ENCODE peak calls at places on chromosome 5, in seven cellular contexts. One of them, this sample, is unnamed. For H3K4me1, the result is how much of the 10 kb centered on the place peaks cover.

GRCh38 chr5:100762163-100762562 is 140.9 kb downstream of the ST8SIA4 start:
- DNase-seq in trophoblast cell: no peak
- DNase-seq in H1: no peak
- DNase-seq in H9: no peak
- DNase-seq in mesenchymal stem cell: peak
- DNase-seq in IMR-90: peak
- DNase-seq in mesendoderm: peak
- DNase-seq in this sample: no peak

GRCh38 chr5:4411664-4412063 is 728.5 kb upstream of the ADAMTS16 start:
- DNase-seq in H1: no peak
- DNase-seq in trophoblast cell: no peak
- DNase-seq in mesenchymal stem cell: no peak
- DNase-seq in mesendoderm: peak
- DNase-seq in IMR-90: no peak
- DNase-seq in H9: no peak
- DNase-seq in this sample: no peak

GRCh38 chr5:132261881-132262845 is 4.7 kb downstream of the PDLIM4 start:
- DNase-seq in mesendoderm: no peak
- DNase-seq in H9: peak
- DNase-seq in H1: no peak
- DNase-seq in mesenchymal stem cell: no peak
- DNase-seq in IMR-90: no peak
- DNase-seq in trophoblast cell: peak
- DNase-seq in this sample: no peak

GRCh38 chr5:132388244-132389050 is 18.9 kb downstream of the SLC22A5 start:
- DNase-seq in H1: no peak
- DNase-seq in mesendoderm: no peak
- DNase-seq in mesenchymal stem cell: peak
- DNase-seq in IMR-90: peak
- DNase-seq in trophoblast cell: peak
- DNase-seq in H9: no peak
- DNase-seq in this sample: no peak

GRCh38 chr5:132760043-132760420 is 12.8 kb downstream of the CCNI2 start:
- DNase-seq in IMR-90: no peak
- DNase-seq in H1: no peak
- DNase-seq in trophoblast cell: no peak
- DNase-seq in H9: no peak
- DNase-seq in mesenchymal stem cell: no peak
- DNase-seq in mesendoderm: no peak
- DNase-seq in this sample: no peak

GRCh38 chr5:123156577-123157296 is 67.7 kb downstream of the PRDM6 start:
- DNase-seq in H1: no peak
- DNase-seq in H9: no peak
- DNase-seq in trophoblast cell: no peak
- DNase-seq in mesendoderm: no peak
- DNase-seq in IMR-90: peak
- DNase-seq in mesenchymal stem cell: peak
- DNase-seq in this sample: no peak

GRCh38 chr5:39498247-39498952 is 73.6 kb upstream of the DAB2 start:
- DNase-seq in mesenchymal stem cell: peak
- DNase-seq in H1: no peak
- DNase-seq in trophoblast cell: no peak
- DNase-seq in IMR-90: peak
- DNase-seq in mesendoderm: no peak
- DNase-seq in H9: no peak
- DNase-seq in this sample: no peak

GRCh38 chr5:89080467-89081116 is 197.6 kb upstream of the MEF2C start:
- DNase-seq in H9: no peak
- DNase-seq in trophoblast cell: no peak
- DNase-seq in H1: no peak
- DNase-seq in IMR-90: no peak
- DNase-seq in mesenchymal stem cell: no peak
- DNase-seq in mesendoderm: no peak
- DNase-seq in this sample: no peak

GRCh38 chr5:75331095-75332090 is 5.6 kb upstream of the HMGCR start:
- DNase-seq in mesendoderm: no peak
- DNase-seq in H9: no peak
- DNase-seq in mesenchymal stem cell: no peak
- DNase-seq in IMR-90: no peak
- DNase-seq in H1: no peak
- DNase-seq in trophoblast cell: no peak
- DNase-seq in this sample: no peak

GRCh38 chr5:78540335-78541057 is 108.1 kb downstream of the LHFPL2 start:
- DNase-seq in H9: no peak
- DNase-seq in IMR-90: no peak
- DNase-seq in mesenchymal stem cell: no peak
- DNase-seq in mesendoderm: no peak
- DNase-seq in H1: no peak
- DNase-seq in trophoblast cell: no peak
- DNase-seq in this sample: no peak

GRCh38 chr5:171521219-171521633 is 101.8 kb downstream of the FGF18 start:
- DNase-seq in mesendoderm: peak
- DNase-seq in H9: peak
- DNase-seq in IMR-90: peak
- DNase-seq in mesenchymal stem cell: peak
- DNase-seq in trophoblast cell: peak
- DNase-seq in H1: no peak
- DNase-seq in this sample: no peak

GRCh38 chr5:151683936-151684586 is 2.7 kb downstream of the SPARC start:
- DNase-seq in H9: no peak
- DNase-seq in trophoblast cell: no peak
- DNase-seq in mesenchymal stem cell: peak
- DNase-seq in IMR-90: no peak
- DNase-seq in mesendoderm: no peak
- DNase-seq in H1: no peak
- DNase-seq in this sample: no peak

GRCh38 chr5:126454081-126454480 is 30.9 kb downstream of the GRAMD2B start:
- DNase-seq in trophoblast cell: no peak
- DNase-seq in H9: no peak
- DNase-seq in mesenchymal stem cell: no peak
- DNase-seq in mesendoderm: no peak
- DNase-seq in IMR-90: no peak
- DNase-seq in H1: no peak
- DNase-seq in this sample: no peak

GRCh38 chr5:138949988-138950387 is 74.9 kb upstream of the LRRTM2 start:
- DNase-seq in mesenchymal stem cell: no peak
- DNase-seq in H1: no peak
- DNase-seq in mesendoderm: no peak
- DNase-seq in trophoblast cell: no peak
- DNase-seq in H9: no peak
- DNase-seq in IMR-90: no peak
- DNase-seq in this sample: no peak

GRCh38 chr5:33227247-33227646 is 213.5 kb upstream of the TARS1 start:
- DNase-seq in trophoblast cell: no peak
- DNase-seq in mesenchymal stem cell: no peak
- DNase-seq in mesendoderm: no peak
- DNase-seq in IMR-90: peak
- DNase-seq in H1: no peak
- DNase-seq in H9: no peak
- DNase-seq in this sample: no peak

GRCh38 chr5:171023508-171023907 is 161.7 kb downstream of the RANBP17 start:
- DNase-seq in trophoblast cell: no peak
- DNase-seq in H9: no peak
- DNase-seq in mesendoderm: peak
- DNase-seq in IMR-90: peak
- DNase-seq in mesenchymal stem cell: peak
- DNase-seq in H1: no peak
- DNase-seq in this sample: no peak

GRCh38 chr5:16855475-16855874 is 80.6 kb downstream of the MYO10 start:
- DNase-seq in mesendoderm: peak
- DNase-seq in H9: no peak
- DNase-seq in IMR-90: peak
- DNase-seq in H1: no peak
- DNase-seq in mesenchymal stem cell: no peak
- DNase-seq in trophoblast cell: no peak
- DNase-seq in this sample: peak

GRCh38 chr5:97666767-97667166 is 483.7 kb upstream of the RIOK2 start:
- DNase-seq in H1: no peak
- DNase-seq in IMR-90: no peak
- DNase-seq in trophoblast cell: no peak
- DNase-seq in H9: no peak
- DNase-seq in mesendoderm: no peak
- DNase-seq in mesenchymal stem cell: no peak
- DNase-seq in this sample: no peak

GRCh38 chr5:124285733-124286132 is 460.7 kb downstream of the ZNF608 start:
- DNase-seq in mesenchymal stem cell: peak
- DNase-seq in trophoblast cell: no peak
- DNase-seq in H1: no peak
- DNase-seq in IMR-90: no peak
- DNase-seq in H9: no peak
- DNase-seq in mesendoderm: no peak
- DNase-seq in this sample: no peak

GRCh38 chr5:145500712-145501111 is 334.4 kb downstream of the PRELID2 start:
- DNase-seq in mesendoderm: no peak
- DNase-seq in IMR-90: no peak
- DNase-seq in H9: no peak
- DNase-seq in trophoblast cell: no peak
- DNase-seq in H1: no peak
- DNase-seq in mesenchymal stem cell: no peak
- DNase-seq in this sample: no peak

GRCh38 chr5:68032240-68032762 is 183.3 kb upstream of the PIK3R1 start:
- DNase-seq in H1: no peak
- DNase-seq in mesenchymal stem cell: no peak
- DNase-seq in IMR-90: no peak
- DNase-seq in trophoblast cell: no peak
- DNase-seq in H9: no peak
- DNase-seq in mesendoderm: no peak
- DNase-seq in this sample: no peak

GRCh38 chr5:10384483-10384882 is 31.0 kb downstream of the MARCHF6 start:
- DNase-seq in mesendoderm: no peak
- DNase-seq in H9: no peak
- DNase-seq in trophoblast cell: no peak
- DNase-seq in IMR-90: peak
- DNase-seq in H1: no peak
- DNase-seq in mesenchymal stem cell: no peak
- DNase-seq in this sample: no peak

GRCh38 chr5:16260000-16260399 is 80.4 kb upstream of the MARCHF11 start:
- DNase-seq in mesendoderm: no peak
- DNase-seq in H9: no peak
- DNase-seq in IMR-90: no peak
- DNase-seq in mesenchymal stem cell: no peak
- DNase-seq in H1: no peak
- DNase-seq in trophoblast cell: no peak
- DNase-seq in this sample: no peak

GRCh38 chr5:109961755-109962154 is 272.0 kb downstream of the MAN2A1 start:
- DNase-seq in mesenchymal stem cell: no peak
- DNase-seq in IMR-90: no peak
- DNase-seq in H9: no peak
- DNase-seq in H1: no peak
- DNase-seq in mesendoderm: no peak
- DNase-seq in trophoblast cell: no peak
- DNase-seq in this sample: no peak

DNA sequence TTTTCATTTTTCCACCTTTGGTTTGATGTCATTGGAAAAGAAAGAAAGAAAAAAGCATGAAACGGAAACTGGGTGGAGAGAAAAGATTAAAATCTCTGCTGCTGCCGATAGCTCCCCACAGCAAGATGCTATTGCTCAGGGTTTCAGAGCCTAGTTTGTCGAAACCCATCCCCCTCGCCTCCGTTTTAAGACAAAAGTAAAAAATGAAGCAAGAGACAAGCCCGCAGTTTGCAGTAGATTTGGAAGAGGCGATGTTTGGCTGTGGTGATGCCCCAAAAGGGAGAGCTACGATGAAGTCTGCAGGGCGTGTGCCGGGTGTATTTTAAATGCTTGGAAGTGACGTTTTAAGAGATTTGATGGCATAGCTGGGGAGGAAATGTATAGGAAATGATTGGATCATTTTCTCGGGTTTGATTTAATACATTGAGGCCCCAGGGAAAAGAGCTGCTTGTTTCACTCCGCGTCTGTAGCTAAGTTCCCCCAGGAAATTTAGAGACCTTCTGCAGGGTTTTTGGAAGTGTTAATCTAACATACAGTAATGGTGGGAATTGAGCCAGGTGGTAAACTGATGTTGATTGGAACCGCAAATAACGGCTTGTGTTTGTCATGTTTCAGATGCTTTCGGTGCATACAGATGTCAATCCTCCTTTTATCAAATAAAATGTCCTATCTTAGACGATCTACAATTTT is 922 bp downstream of the NDFIP1 start:
- DNase-seq in trophoblast cell: no peak
- DNase-seq in IMR-90: peak
- DNase-seq in H9: no peak
- DNase-seq in mesendoderm: peak
- DNase-seq in mesenchymal stem cell: peak
- DNase-seq in H1: no peak
- DNase-seq in this sample: peak
- H3K4ac ChIP-seq in trophoblast cell: no peak
- H3K4ac ChIP-seq in IMR-90: peak
- H3K4ac ChIP-seq in H9: no peak
- H3K4ac ChIP-seq in mesendoderm: peak
- H3K4ac ChIP-seq in mesenchymal stem cell: no peak
- H3K4ac ChIP-seq in H1: no peak
- H3K4ac ChIP-seq in this sample: no peak

GRCh38 chr5:65819905-65820240 is 97.9 kb downstream of the NLN start:
- DNase-seq in trophoblast cell: no peak
- DNase-seq in mesendoderm: no peak
- DNase-seq in H1: no peak
- DNase-seq in mesenchymal stem cell: no peak
- DNase-seq in H9: no peak
- DNase-seq in IMR-90: no peak
- DNase-seq in this sample: no peak
- H3K4me1 ChIP-seq in trophoblast cell: under half
- H3K4me1 ChIP-seq in mesendoderm: under half
- H3K4me1 ChIP-seq in H1: under half
- H3K4me1 ChIP-seq in mesenchymal stem cell: under half
- H3K4me1 ChIP-seq in H9: under half
- H3K4me1 ChIP-seq in IMR-90: under half
- H3K4me1 ChIP-seq in this sample: under half

GRCh38 chr5:147458581-147458980 is 51.3 kb downstream of the DPYSL3 start:
- DNase-seq in mesenchymal stem cell: no peak
- DNase-seq in mesendoderm: no peak
- DNase-seq in IMR-90: no peak
- DNase-seq in H1: no peak
- DNase-seq in H9: no peak
- DNase-seq in trophoblast cell: no peak
- DNase-seq in this sample: no peak
- H3K4ac ChIP-seq in mesenchymal stem cell: no peak
- H3K4ac ChIP-seq in mesendoderm: no peak
- H3K4ac ChIP-seq in IMR-90: peak
- H3K4ac ChIP-seq in H1: no peak
- H3K4ac ChIP-seq in H9: no peak
- H3K4ac ChIP-seq in trophoblast cell: no peak
- H3K4ac ChIP-seq in this sample: no peak

DNA sequence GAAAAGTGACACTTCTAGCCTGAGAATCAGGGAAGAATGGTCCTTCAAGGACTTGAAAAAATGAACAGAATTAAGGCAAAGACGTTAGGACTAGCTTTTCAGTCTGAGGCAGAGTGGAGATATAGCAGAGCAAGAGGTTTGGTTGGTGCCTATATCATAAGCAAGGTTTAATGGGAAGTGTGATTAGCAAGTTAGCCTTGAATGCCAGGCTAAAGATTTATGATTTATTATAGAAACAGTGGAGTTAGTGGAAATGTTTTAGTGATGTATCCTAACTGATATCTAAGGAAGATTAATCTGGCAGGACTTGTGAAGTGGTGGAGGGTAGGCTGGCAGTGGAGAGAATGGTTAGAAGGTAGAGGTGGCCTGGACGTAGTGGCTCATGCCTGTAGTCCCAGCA is 7.0 kb downstream of the F2RL2 start:
- DNase-seq in trophoblast cell: no peak
- DNase-seq in H1: no peak
- DNase-seq in mesenchymal stem cell: no peak
- DNase-seq in H9: no peak
- DNase-seq in mesendoderm: no peak
- DNase-seq in IMR-90: no peak
- DNase-seq in this sample: no peak
- H3K4me1 ChIP-seq in trophoblast cell: under half
- H3K4me1 ChIP-seq in H1: under half
- H3K4me1 ChIP-seq in mesenchymal stem cell: under half
- H3K4me1 ChIP-seq in H9: under half
- H3K4me1 ChIP-seq in mesendoderm: under half
- H3K4me1 ChIP-seq in IMR-90: under half
- H3K4me1 ChIP-seq in this sample: under half